ENCODE peak calls at places on chromosomes 4 and X, in four cellular contexts. Z is germinal center, W is NCI-H2029, D is fibroblast of pulmonary artery. J is an unnamed sample.

GRCh38 chrX:115602308-115602707 is 41.3 kb downstream of the PLS3 start:
- DNase-seq in W (no peak), D (no peak), Z (no peak), J (no peak)

GRCh38 chr4:6194458-6195195 is 5.7 kb downstream of the JAKMIP1 start:
- DNase-seq in W (no peak), D (no peak), Z (no peak), J (no peak)

GRCh38 chr4:99394913-99395312 is 40.2 kb downstream of the ADH7 start:
- DNase-seq in D (peak; percentile 47), W (no peak), Z (no peak), J (no peak)

GRCh38 chr4:145804134-145804533 is 124.2 kb downstream of the C4orf51 start:
- DNase-seq in D (peak; percentile 95), W (no peak), Z (no peak), J (peak; percentile 73)

GRCh38 chr4:100504086-100504874 is 13.5 kb downstream of the EMCN start:
- DNase-seq in W (no peak), D (no peak), Z (no peak), J (no peak)

GRCh38 chr4:40121515-40121914 is 64.9 kb downstream of the N4BP2 start:
- DNase-seq in D (peak; percentile 75), W (no peak), Z (no peak), J (peak; percentile 82)

GRCh38 chr4:53781614-53782467 is 190.6 kb upstream of the LNX1 start:
- DNase-seq in Z (no peak), D (no peak), W (no peak), J (no peak)

GRCh38 chr4:142128529-142128928 is 492.1 kb downstream of the IL15 start:
- DNase-seq in W (no peak), Z (no peak), D (peak; percentile 54), J (no peak)

GRCh38 chrX:110403839-110404238 is 45.2 kb downstream of the RTL9 start:
- DNase-seq in Z (no peak), D (no peak), W (no peak), J (no peak)

GRCh38 chrX:25873196-25873595 is 264.9 kb upstream of the MAGEB18 start:
- DNase-seq in W (no peak), Z (no peak), D (peak; percentile 81), J (no peak)

GRCh38 chr4:52250124-52250523 is 199.0 kb downstream of the SPATA18 start:
- DNase-seq in W (no peak), D (peak; percentile 6), Z (no peak), J (peak; percentile 75)

GRCh38 chrX:108732630-108733321 is 3.6 kb downstream of the IRS4 start:
- DNase-seq in Z (no peak), D (no peak), W (no peak), J (no peak)

GRCh38 chrX:1657367-1658082 is 42.7 kb downstream of the ASMT start:
- DNase-seq in Z (peak; percentile 14), W (no peak), D (peak; percentile 76), J (peak; percentile 12)

GRCh38 chr4:180635276-180635675 is 1607.9 kb upstream of the TENM3 start:
- DNase-seq in Z (no peak), W (no peak), D (no peak), J (no peak)

GRCh38 chrX:111035991-111036390 is 60.0 kb upstream of the PAK3 start:
- DNase-seq in D (no peak), W (no peak), Z (no peak), J (no peak)

GRCh38 chr4:89196745-89197144 is 85.4 kb downstream of the TIGD2 start:
- DNase-seq in W (no peak), D (no peak), Z (no peak), J (no peak)

GRCh38 chr4:75338352-75338880 is 175.8 kb downstream of the RCHY1 start:
- DNase-seq in Z (no peak), D (no peak), W (no peak), J (no peak)

GRCh38 chr4:46393606-46394005 is 3.7 kb upstream of the GABRA2 start:
- DNase-seq in Z (no peak), D (no peak), W (no peak), J (no peak)

GRCh38 chr4:19930742-19931141 is 321.0 kb upstream of the SLIT2 start:
- DNase-seq in D (no peak), W (no peak), Z (no peak), J (no peak)

GRCh38 chr4:11021348-11021747 is 336.8 kb upstream of the CLNK start:
- DNase-seq in Z (no peak), D (no peak), W (no peak), J (no peak)

GRCh38 chr4:184893836-184894571 is 68.2 kb upstream of the ACSL1 start:
- DNase-seq in Z (no peak), D (no peak), W (no peak), J (no peak)

GRCh38 chrX:148872153-148872540 is 371.7 kb downstream of the AFF2 start:
- DNase-seq in D (peak; percentile 4), Z (no peak), W (no peak), J (no peak)

GRCh38 chr4:150262611-150263010 is 184.4 kb downstream of the DCLK2 start:
- DNase-seq in Z (no peak), W (no peak), D (no peak), J (no peak)

GRCh38 chrX:119230850-119231249 is 5.2 kb upstream of the PGRMC1 start:
- DNase-seq in W (no peak), D (no peak), Z (no peak), J (no peak)

GRCh38 chr4:175330652-175331051 is 412.5 kb downstream of the ADAM29 start:
- DNase-seq in Z (no peak), W (no peak), D (peak; percentile 38), J (no peak)

GRCh38 chr4:13537011-13537831 is 7.1 kb downstream of the NKX3-2 start:
- DNase-seq in Z (no peak), D (no peak), W (no peak), J (no peak)

GRCh38 chr4:147052361-147052760 is 106.7 kb upstream of the TTC29 start:
- DNase-seq in W (no peak), Z (no peak), D (no peak), J (no peak)

GRCh38 chr4:71187399-71188196 is 151.2 kb upstream of the SLC4A4 start:
- DNase-seq in Z (peak; percentile 4), W (no peak), D (no peak), J (peak; percentile 3)

GRCh38 chr4:122695226-122695625 is 37.3 kb upstream of the BBS12 start:
- DNase-seq in W (no peak), Z (no peak), D (no peak), J (no peak)

GRCh38 chr4:106358899-106359298 is 9.7 kb downstream of the GIMD1 start:
- DNase-seq in W (no peak), D (peak; percentile 57), Z (no peak), J (no peak)

GRCh38 chr4:126568652-126569580 is 1063.8 kb upstream of the INTU start:
- DNase-seq in Z (no peak), W (no peak), D (no peak), J (peak; percentile 5)

GRCh38 chr4:118076958-118077766 is 42.9 kb downstream of the NDST3 start:
- DNase-seq in D (peak; percentile 35), W (no peak), Z (no peak), J (peak; percentile 74)

GRCh38 chr4:6582889-6583504 is 8.0 kb downstream of the MAN2B2 start:
- DNase-seq in Z (no peak), D (peak; percentile 44), W (no peak), J (peak; percentile 35)

GRCh38 chr4:186790630-186791029 is 67.0 kb upstream of the FAT1 start:
- DNase-seq in Z (no peak), D (no peak), W (no peak), J (no peak)

GRCh38 chrX:63755892-63756291 is 29.1 kb downstream of the ARHGEF9 start:
- DNase-seq in W (no peak), D (no peak), Z (no peak), J (no peak)

GRCh38 chrX:7132335-7133035 is 15.0 kb upstream of the STS start:
- DNase-seq in W (peak; percentile 10), Z (peak; percentile 11), D (peak; percentile 72), J (peak; percentile 65)

GRCh38 chr4:3877236-3877635 is 111.1 kb downstream of the ADRA2C start:
- DNase-seq in W (no peak), Z (no peak), D (no peak), J (no peak)